ENCODE peak calls at places on chromosomes 12 and 14, in four cellular contexts. One of them, this sample, is unnamed.

GRCh38 chr12:107369006-107369405 is 275.7 kb upstream of the CRY1 start:
- DNase-seq in GM23338: no peak
- DNase-seq in trophoblast cell: no peak
- DNase-seq in HCT116: no peak
- DNase-seq in this sample: no peak

GRCh38 chr12:123696209-123696608 is 15.9 kb upstream of the ATP6V0A2 start:
- DNase-seq in GM23338: no peak
- DNase-seq in trophoblast cell: peak; percentile 50
- DNase-seq in HCT116: no peak
- DNase-seq in this sample: no peak

GRCh38 chr14:99908653-99909250 is 115.5 kb downstream of the EML1 start:
- DNase-seq in GM23338: no peak
- DNase-seq in trophoblast cell: no peak
- DNase-seq in HCT116: no peak
- DNase-seq in this sample: no peak

GRCh38 chr12:57739914-57740538 is 1.5 kb upstream of the AGAP2 start:
- DNase-seq in GM23338: no peak
- DNase-seq in trophoblast cell: no peak
- DNase-seq in HCT116: no peak
- DNase-seq in this sample: no peak

GRCh38 chr14:39169541-39169900 is 612 bp downstream of the TRAPPC6B start:
- DNase-seq in GM23338: no peak
- DNase-seq in trophoblast cell: peak; percentile 4
- DNase-seq in HCT116: no peak
- DNase-seq in this sample: no peak

GRCh38 chr12:89833337-89834252 is 125.0 kb upstream of the ATP2B1 start:
- DNase-seq in GM23338: no peak
- DNase-seq in trophoblast cell: no peak
- DNase-seq in HCT116: no peak
- DNase-seq in this sample: peak; percentile 1

GRCh38 chr14:49594347-49595089 is 4.2 kb upstream of the LRR1 start:
- DNase-seq in GM23338: no peak
- DNase-seq in trophoblast cell: no peak
- DNase-seq in HCT116: no peak
- DNase-seq in this sample: no peak

GRCh38 chr14:91649930-91650329 is 82.0 kb downstream of the CATSPERB start:
- DNase-seq in GM23338: peak; percentile 51
- DNase-seq in trophoblast cell: peak; percentile 66
- DNase-seq in HCT116: peak; percentile 26
- DNase-seq in this sample: no peak

GRCh38 chr14:46818147-46818546 is 166.6 kb upstream of the RPL10L start:
- DNase-seq in GM23338: peak; percentile 59
- DNase-seq in trophoblast cell: no peak
- DNase-seq in HCT116: no peak
- DNase-seq in this sample: no peak

GRCh38 chr12:3725267-3726115 is 27.4 kb downstream of the CRACR2A start:
- DNase-seq in GM23338: peak; percentile 36
- DNase-seq in trophoblast cell: no peak
- DNase-seq in HCT116: no peak
- DNase-seq in this sample: no peak

GRCh38 chr12:3680919-3681594 is 71.9 kb downstream of the CRACR2A start:
- DNase-seq in GM23338: no peak
- DNase-seq in trophoblast cell: peak; percentile 38
- DNase-seq in HCT116: no peak
- DNase-seq in this sample: no peak

GRCh38 chr14:33943081-33943480 is 7.8 kb downstream of the EGLN3 start:
- DNase-seq in GM23338: no peak
- DNase-seq in trophoblast cell: no peak
- DNase-seq in HCT116: no peak
- DNase-seq in this sample: no peak

DNA sequence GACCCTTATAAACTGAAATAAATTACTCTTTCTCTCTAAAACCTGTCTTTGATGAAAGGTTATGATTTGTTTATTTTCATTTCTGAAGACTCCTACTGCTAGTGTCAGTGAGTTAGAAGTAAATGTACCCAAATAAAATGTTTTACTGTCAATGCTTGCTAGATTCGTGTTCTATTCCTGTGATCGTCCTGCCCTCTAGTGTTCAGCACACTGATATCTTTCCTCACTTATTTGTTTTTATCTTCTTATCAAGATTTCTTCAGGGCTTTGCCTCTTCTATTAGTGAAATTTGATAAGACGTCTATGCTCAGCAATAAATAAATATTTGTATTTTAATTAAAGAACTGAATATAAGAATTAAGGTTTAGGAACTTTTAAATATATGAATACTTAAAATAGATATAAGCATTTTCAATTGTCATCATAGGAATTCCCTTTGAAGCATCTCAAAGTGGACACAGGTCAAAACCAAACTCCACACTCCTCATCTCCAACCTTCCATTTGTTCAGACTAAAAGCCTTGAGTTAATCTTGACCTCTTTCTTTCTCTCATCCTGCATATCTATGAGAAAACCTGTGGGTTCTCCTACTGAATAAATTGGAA is 75.8 kb downstream of the C12orf50 start:
- DNase-seq in GM23338: peak; percentile 71
- DNase-seq in trophoblast cell: peak; percentile 51
- DNase-seq in HCT116: peak; percentile 41
- DNase-seq in this sample: no peak
- H2AFZ ChIP-seq in GM23338: no peak overlapping the region
- H2AFZ ChIP-seq in trophoblast cell: no peak overlapping the region
- H2AFZ ChIP-seq in HCT116: peak overlapping the region; percentile 7
- H2AFZ ChIP-seq in this sample: no peak overlapping the region

GRCh38 chr12:110224379-110225304 is 56.4 kb upstream of the ATP2A2 start:
- DNase-seq in GM23338: peak; percentile 44
- DNase-seq in trophoblast cell: peak; percentile 67
- DNase-seq in HCT116: no peak
- DNase-seq in this sample: peak; percentile 46
- H3K27ac ChIP-seq in GM23338: no peak overlapping the region
- H3K27ac ChIP-seq in trophoblast cell: no peak overlapping the region
- H3K27ac ChIP-seq in HCT116: no peak overlapping the region
- H3K27ac ChIP-seq in this sample: peak overlapping the region; percentile 97

GRCh38 chr14:61476105-61476736 is 154.8 kb downstream of the PRKCH start:
- DNase-seq in GM23338: no peak
- DNase-seq in trophoblast cell: no peak
- DNase-seq in HCT116: no peak
- DNase-seq in this sample: no peak
- H3K4me1 ChIP-seq in GM23338: peaks cover 18% of the 10 kb centered on the region
- H3K4me1 ChIP-seq in trophoblast cell: peaks cover 42% of the 10 kb centered on the region
- H3K4me1 ChIP-seq in HCT116: peaks cover 53% of the 10 kb centered on the region
- H3K4me1 ChIP-seq in this sample: peaks cover 40% of the 10 kb centered on the region

DNA sequence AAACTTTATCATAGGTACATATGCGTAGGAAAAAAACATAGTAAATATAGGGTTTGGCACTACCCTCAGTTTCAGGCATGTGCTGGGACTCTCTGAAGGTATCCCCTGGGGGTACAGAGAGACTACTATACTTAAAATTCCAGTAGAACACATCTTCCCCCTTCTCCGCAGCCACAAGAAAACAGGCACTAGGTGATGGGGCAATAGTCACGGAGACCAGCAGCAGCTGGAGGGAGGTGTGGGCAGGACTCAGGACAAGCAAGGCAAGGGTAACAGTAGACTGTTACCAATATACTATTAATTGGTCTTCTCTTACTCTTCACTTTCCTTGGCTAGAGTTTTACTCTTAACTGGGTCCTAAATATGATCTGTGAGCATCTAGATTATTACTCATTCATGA is 4.6 kb upstream of the PAPOLA start:
- DNase-seq in GM23338: no peak
- DNase-seq in trophoblast cell: peak; percentile 76
- DNase-seq in HCT116: no peak
- DNase-seq in this sample: no peak
- H2AFZ ChIP-seq in GM23338: no peak overlapping the region
- H2AFZ ChIP-seq in trophoblast cell: no peak overlapping the region
- H2AFZ ChIP-seq in HCT116: no peak overlapping the region
- H2AFZ ChIP-seq in this sample: no peak overlapping the region

DNA sequence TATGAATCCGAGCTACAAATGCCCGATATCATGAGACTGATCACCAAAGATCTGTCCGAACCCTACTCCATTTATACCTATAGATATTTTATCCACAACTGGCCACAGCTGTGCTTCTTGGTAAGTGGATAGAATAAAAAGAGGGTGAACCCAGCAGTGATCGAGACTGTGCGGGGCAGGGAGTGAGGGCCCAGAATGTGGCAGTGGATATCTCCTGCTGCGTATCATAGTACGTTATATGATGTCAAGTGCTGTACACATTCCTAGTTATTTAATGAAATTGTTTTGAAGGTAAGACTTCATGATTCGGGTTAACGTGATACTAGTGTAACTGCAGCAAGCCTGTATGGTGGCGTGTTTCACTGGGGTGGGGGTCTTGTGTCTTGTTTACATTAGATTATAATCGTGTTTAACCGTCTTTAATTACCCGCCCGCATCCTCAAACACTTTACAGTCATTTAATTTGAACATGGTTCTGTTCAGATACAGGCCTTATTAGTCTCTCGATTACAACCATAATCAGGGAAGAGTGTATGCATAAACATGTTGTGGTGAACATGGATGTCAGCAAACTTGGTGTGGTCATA is 1.3 kb downstream of the NAA30 start:
- DNase-seq in GM23338: no peak
- DNase-seq in trophoblast cell: peak; percentile 8
- DNase-seq in HCT116: no peak
- DNase-seq in this sample: no peak
- H3K27ac ChIP-seq in GM23338: no peak overlapping the region
- H3K27ac ChIP-seq in trophoblast cell: no peak overlapping the region
- H3K27ac ChIP-seq in HCT116: no peak overlapping the region
- H3K27ac ChIP-seq in this sample: peak overlapping the region; percentile 76

GRCh38 chr12:11660624-11661023 is 11.2 kb downstream of the ETV6 start:
- DNase-seq in GM23338: no peak
- DNase-seq in trophoblast cell: no peak
- DNase-seq in HCT116: no peak
- DNase-seq in this sample: no peak

GRCh38 chr12:11657511-11657910 is 8.0 kb downstream of the ETV6 start:
- DNase-seq in GM23338: no peak
- DNase-seq in trophoblast cell: no peak
- DNase-seq in HCT116: no peak
- DNase-seq in this sample: no peak

GRCh38 chr12:11661491-11662085 is 12.1 kb downstream of the ETV6 start:
- DNase-seq in GM23338: no peak
- DNase-seq in trophoblast cell: no peak
- DNase-seq in HCT116: no peak
- DNase-seq in this sample: no peak

GRCh38 chr12:11656550-11656949 is 7.1 kb downstream of the ETV6 start:
- DNase-seq in GM23338: no peak
- DNase-seq in trophoblast cell: peak; percentile 60
- DNase-seq in HCT116: no peak
- DNase-seq in this sample: no peak

GRCh38 chr12:11658796-11659195 is 9.3 kb downstream of the ETV6 start:
- DNase-seq in GM23338: no peak
- DNase-seq in trophoblast cell: no peak
- DNase-seq in HCT116: no peak
- DNase-seq in this sample: no peak
- H3K4me1 ChIP-seq in GM23338: peaks cover 26% of the 10 kb centered on the region
- H3K4me1 ChIP-seq in trophoblast cell: peaks cover 41% of the 10 kb centered on the region
- H3K4me1 ChIP-seq in HCT116: peaks cover 41% of the 10 kb centered on the region
- H3K4me1 ChIP-seq in this sample: peaks cover 18% of the 10 kb centered on the region

This sample was measured in keratinocyte.